ENCODE peak calls at places on chromosomes 16 and 17, in four cellular contexts. One of them, this sample, is unnamed.

GRCh38 chr16:1647904-1648303 is 30.2 kb upstream of the JPT2 start:
- DNase-seq in HepG2: no peak
- DNase-seq in K562: no peak
- DNase-seq in H1: no peak
- DNase-seq in this sample: no peak

GRCh38 chr16:26642047-26642664 is 424.6 kb upstream of the C16orf82 start:
- DNase-seq in HepG2: no peak
- DNase-seq in K562: no peak
- DNase-seq in H1: no peak
- DNase-seq in this sample: no peak

GRCh38 chr17:31582151-31582907 is 190.9 kb downstream of the RAB11FIP4 start:
- DNase-seq in HepG2: no peak
- DNase-seq in K562: no peak
- DNase-seq in H1: no peak
- DNase-seq in this sample: peak; percentile 32

GRCh38 chr17:27805520-27806146 is 5.3 kb upstream of the NOS2 start:
- DNase-seq in HepG2: peak; percentile 78
- DNase-seq in K562: peak; percentile 83
- DNase-seq in H1: peak; percentile 91
- DNase-seq in this sample: peak; percentile 70

GRCh38 chr17:16919663-16920627 is 52.0 kb downstream of the TNFRSF13B start:
- DNase-seq in HepG2: no peak
- DNase-seq in K562: peak; percentile 11
- DNase-seq in H1: no peak
- DNase-seq in this sample: no peak

GRCh38 chr16:49634235-49635008 is 221.5 kb downstream of the ZNF423 start:
- DNase-seq in HepG2: no peak
- DNase-seq in K562: no peak
- DNase-seq in H1: peak; percentile 33
- DNase-seq in this sample: no peak

GRCh38 chr17:4483012-4483840 is 15.5 kb upstream of the SPNS2 start:
- DNase-seq in HepG2: no peak
- DNase-seq in K562: no peak
- DNase-seq in H1: no peak
- DNase-seq in this sample: no peak

GRCh38 chr17:72865954-72866353 is 226.5 kb downstream of the SLC39A11 start:
- DNase-seq in HepG2: no peak
- DNase-seq in K562: no peak
- DNase-seq in H1: no peak
- DNase-seq in this sample: no peak

GRCh38 chr16:89323120-89323960 is 105.8 kb downstream of the ZNF778 start:
- DNase-seq in HepG2: no peak
- DNase-seq in K562: no peak
- DNase-seq in H1: no peak
- DNase-seq in this sample: no peak

GRCh38 chr17:69043098-69043497 is 17.6 kb downstream of the ABCA9 start:
- DNase-seq in HepG2: no peak
- DNase-seq in K562: no peak
- DNase-seq in H1: no peak
- DNase-seq in this sample: no peak

GRCh38 chr16:25210758-25211157 is 6.0 kb upstream of the AQP8 start:
- DNase-seq in HepG2: no peak
- DNase-seq in K562: peak; percentile 52
- DNase-seq in H1: no peak
- DNase-seq in this sample: no peak

GRCh38 chr16:7644171-7644570 is 311.5 kb downstream of the RBFOX1 start:
- DNase-seq in HepG2: no peak
- DNase-seq in K562: no peak
- DNase-seq in H1: no peak
- DNase-seq in this sample: no peak

GRCh38 chr17:80592243-80592642 is 47.6 kb downstream of the RPTOR start:
- DNase-seq in HepG2: no peak
- DNase-seq in K562: no peak
- DNase-seq in H1: no peak
- DNase-seq in this sample: no peak

GRCh38 chr16:86072328-86073102 is 173.6 kb downstream of the IRF8 start:
- DNase-seq in HepG2: peak; percentile 41
- DNase-seq in K562: peak; percentile 75
- DNase-seq in H1: peak; percentile 80
- DNase-seq in this sample: no peak

GRCh38 chr16:80300456-80300855 is 240.3 kb upstream of the DYNLRB2 start:
- DNase-seq in HepG2: no peak
- DNase-seq in K562: no peak
- DNase-seq in H1: no peak
- DNase-seq in this sample: no peak

GRCh38 chr16:67001726-67002125 is 13.3 kb downstream of the CES4A start:
- DNase-seq in HepG2: no peak
- DNase-seq in K562: no peak
- DNase-seq in H1: no peak
- DNase-seq in this sample: no peak

GRCh38 chr16:17364319-17365210 is 106.2 kb downstream of the XYLT1 start:
- DNase-seq in HepG2: no peak
- DNase-seq in K562: no peak
- DNase-seq in H1: no peak
- DNase-seq in this sample: no peak

GRCh38 chr16:7233963-7234362 is 98.7 kb upstream of the RBFOX1 start:
- DNase-seq in HepG2: no peak
- DNase-seq in K562: no peak
- DNase-seq in H1: no peak
- DNase-seq in this sample: no peak

GRCh38 chr17:76467366-76467765 is at the start of gene AANAT:
- DNase-seq in HepG2: no peak
- DNase-seq in K562: no peak
- DNase-seq in H1: peak; percentile 47
- DNase-seq in this sample: no peak

GRCh38 chr16:241866-242265 is 7.2 kb downstream of the FAM234A start:
- DNase-seq in HepG2: no peak
- DNase-seq in K562: peak; percentile 11
- DNase-seq in H1: no peak
- DNase-seq in this sample: no peak

GRCh38 chr17:83030432-83030831 is 49.0 kb upstream of the METRNL start:
- DNase-seq in HepG2: no peak
- DNase-seq in K562: no peak
- DNase-seq in H1: no peak
- DNase-seq in this sample: no peak

GRCh38 chr16:2008009-2008526 is 1.6 kb downstream of the ZNF598 start:
- DNase-seq in HepG2: no peak
- DNase-seq in K562: peak; percentile 53
- DNase-seq in H1: no peak
- DNase-seq in this sample: no peak

GRCh38 chr17:44210342-44211192 is 8.9 kb downstream of the UBTF start:
- DNase-seq in HepG2: no peak
- DNase-seq in K562: peak; percentile 83
- DNase-seq in H1: peak; percentile 97
- DNase-seq in this sample: no peak

GRCh38 chr17:40615989-40616476 is 31.6 kb downstream of the SMARCE1 start:
- DNase-seq in HepG2: no peak
- DNase-seq in K562: no peak
- DNase-seq in H1: no peak
- DNase-seq in this sample: no peak

DNA sequence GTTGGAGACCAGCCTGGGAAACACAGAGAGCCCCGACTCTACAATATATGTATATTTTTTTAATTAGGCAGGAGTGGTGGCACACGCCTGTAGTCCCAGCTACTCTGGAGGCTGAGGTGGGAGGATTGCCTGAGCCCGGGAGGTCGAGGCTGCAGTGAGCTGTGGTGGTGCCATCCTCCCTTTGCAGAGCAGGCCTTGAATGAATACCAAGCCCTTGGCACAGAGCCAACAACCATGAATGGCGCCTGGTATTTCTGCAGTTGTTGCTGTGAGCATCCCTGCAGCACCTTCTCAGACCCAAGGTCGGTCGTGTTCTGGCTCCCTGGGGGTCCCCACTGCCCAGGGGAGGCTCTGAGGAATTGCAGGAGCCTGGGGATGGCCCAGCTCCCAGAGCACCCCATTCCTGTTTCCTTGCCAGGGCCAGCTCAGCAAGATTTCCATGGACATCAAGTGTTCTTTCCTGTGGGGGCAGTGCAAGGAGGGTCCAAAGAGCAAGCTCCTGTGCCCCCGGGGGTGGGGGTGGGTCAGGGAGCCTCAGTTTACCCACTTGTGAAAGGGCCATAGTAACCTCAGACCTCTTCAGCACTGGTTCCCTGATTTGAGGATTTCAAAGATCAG is 25.6 kb upstream of the RMI2 start:
- DNase-seq in HepG2: peak; percentile 60
- DNase-seq in K562: no peak
- DNase-seq in H1: no peak
- DNase-seq in this sample: no peak
- TF ChIP-seq GABPA in HepG2: no peak
- TF ChIP-seq GABPA in K562: no peak
- TF ChIP-seq GABPA in H1: no peak
- TF ChIP-seq GABPA in this sample: no peak

DNA sequence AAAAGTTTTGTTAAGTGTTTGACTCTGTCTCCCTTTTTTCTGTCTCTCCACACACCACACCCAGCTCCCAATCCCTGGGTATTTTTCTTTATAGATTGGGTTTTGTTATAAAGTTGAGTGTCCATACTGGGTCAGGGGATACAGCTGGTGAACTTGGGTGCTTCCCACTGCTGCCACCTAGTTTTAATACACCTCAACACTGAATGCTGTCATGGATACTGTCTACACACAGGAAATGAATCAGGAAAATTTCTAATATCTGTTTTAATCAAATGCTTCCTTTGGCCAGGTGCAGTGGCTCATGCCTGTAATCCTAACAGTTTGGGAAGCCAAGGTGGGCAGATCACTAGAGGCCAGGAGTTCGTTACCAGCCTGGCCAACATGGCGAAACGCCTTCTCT is 5.3 kb upstream of the TAOK1 start:
- DNase-seq in HepG2: no peak
- DNase-seq in K562: no peak
- DNase-seq in H1: no peak
- DNase-seq in this sample: no peak
- TF ChIP-seq CEBPB in HepG2: no peak
- TF ChIP-seq CEBPB in K562: no peak
- TF ChIP-seq CEBPB in H1: no peak
- TF ChIP-seq CEBPB in this sample: no peak

GRCh38 chr16:52095466-52095865 is 451.5 kb downstream of the TOX3 start:
- DNase-seq in HepG2: no peak
- DNase-seq in K562: no peak
- DNase-seq in H1: no peak
- DNase-seq in this sample: no peak

GRCh38 chr16:52086901-52087300 is 460.0 kb downstream of the TOX3 start:
- DNase-seq in HepG2: no peak
- DNase-seq in K562: no peak
- DNase-seq in H1: no peak
- DNase-seq in this sample: no peak

DNA sequence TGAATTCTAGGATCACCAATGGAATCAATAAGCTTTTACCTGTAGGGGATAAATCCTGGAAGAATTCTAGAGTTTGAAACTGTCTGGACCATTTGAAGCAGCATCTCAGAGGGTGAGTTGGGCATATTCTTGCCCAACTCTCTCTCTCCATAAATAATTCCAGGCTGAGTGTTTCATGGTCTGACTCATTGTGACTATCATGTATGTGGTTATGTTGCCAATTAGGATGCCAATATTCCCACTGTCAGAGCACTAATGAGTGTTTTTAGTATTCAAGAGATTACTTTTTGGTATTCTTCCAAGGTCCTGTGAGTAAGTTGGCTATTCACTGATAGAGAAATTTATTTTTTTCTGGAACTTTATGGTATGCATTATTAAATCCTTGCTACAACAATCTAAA is 456.9 kb downstream of the TOX3 start:
- DNase-seq in HepG2: no peak
- DNase-seq in K562: no peak
- DNase-seq in H1: no peak
- DNase-seq in this sample: no peak
- TF ChIP-seq GABPA in HepG2: no peak
- TF ChIP-seq GABPA in K562: no peak
- TF ChIP-seq GABPA in H1: no peak
- TF ChIP-seq GABPA in this sample: no peak

GRCh38 chr17:48013876-48014602 is 23.6 kb downstream of the COPZ2 start:
- DNase-seq in HepG2: no peak
- DNase-seq in K562: no peak
- DNase-seq in H1: no peak
- DNase-seq in this sample: no peak
- TF ChIP-seq CEBPB in HepG2: no peak
- TF ChIP-seq CEBPB in K562: no peak
- TF ChIP-seq CEBPB in H1: no peak
- TF ChIP-seq CEBPB in this sample: no peak

GRCh38 chr17:28901866-28902818 is 737 bp downstream of the DHRS13 start:
- DNase-seq in HepG2: no peak
- DNase-seq in K562: peak; percentile 80
- DNase-seq in H1: no peak
- DNase-seq in this sample: no peak
- TF ChIP-seq GABPA in HepG2: no peak
- TF ChIP-seq GABPA in K562: no peak
- TF ChIP-seq GABPA in H1: no peak
- TF ChIP-seq GABPA in this sample: no peak

GRCh38 chr16:71467810-71468209 is 5.8 kb upstream of the ZNF23 start:
- DNase-seq in HepG2: peak; percentile 37
- DNase-seq in K562: peak; percentile 84
- DNase-seq in H1: no peak
- DNase-seq in this sample: no peak
- TF ChIP-seq CEBPB in HepG2: no peak
- TF ChIP-seq CEBPB in K562: no peak
- TF ChIP-seq CEBPB in H1: no peak
- TF ChIP-seq CEBPB in this sample: no peak

GRCh38 chr16:19716183-19716582 is 1.8 kb downstream of the KNOP1 start:
- DNase-seq in HepG2: no peak
- DNase-seq in K562: no peak
- DNase-seq in H1: no peak
- DNase-seq in this sample: no peak

GRCh38 chr16:19717319-19717718 is 708 bp downstream of the KNOP1 start:
- DNase-seq in HepG2: no peak
- DNase-seq in K562: no peak
- DNase-seq in H1: no peak
- DNase-seq in this sample: no peak

GRCh38 chr16:19717781-19718623 is at the start of the genes IQCK and KNOP1:
- DNase-seq in HepG2: peak; percentile 92
- DNase-seq in K562: peak; percentile 87
- DNase-seq in H1: peak; percentile 88
- DNase-seq in this sample: peak; percentile 51

GRCh38 chr16:19715566-19715965 is 2.5 kb downstream of the KNOP1 start:
- DNase-seq in HepG2: no peak
- DNase-seq in K562: no peak
- DNase-seq in H1: no peak
- DNase-seq in this sample: no peak

GRCh38 chr16:19718624-19718965 is 524 bp downstream of the IQCK start:
- DNase-seq in HepG2: no peak
- DNase-seq in K562: no peak
- DNase-seq in H1: no peak
- DNase-seq in this sample: no peak
- TF ChIP-seq GABPA in HepG2: no peak
- TF ChIP-seq GABPA in K562: no peak
- TF ChIP-seq GABPA in H1: no peak
- TF ChIP-seq GABPA in this sample: no peak